ENCODE peak calls at places on chromosomes 6 and 20, in nine cellular contexts. K, X, P, Z, Y, Q, V, C and T are unnamed samples.
A peak's percentile ranks its signal among the peaks of the same experiment; 100 is the strongest.

GRCh38 chr20:62143976-62144825 is 632 bp downstream of the SS18L1 start:
- DNase-seq in K (peak; percentile 15), X (peak; percentile 72), P (peak; percentile 55), Z (no peak), Y (peak; percentile 41), Q (peak; percentile 49), V (peak; percentile 68), C (no peak), T (no peak)

GRCh38 chr6:34031567-34032383 is 114.1 kb downstream of the GRM4 start:
- DNase-seq in K (no peak), X (no peak), P (no peak), Z (no peak), Y (no peak), Q (no peak), V (no peak), C (no peak), T (no peak)

GRCh38 chr6:250676-251075 is 41.6 kb upstream of the DUSP22 start:
- DNase-seq in K (no peak), X (no peak), P (no peak), Z (no peak), Y (no peak), Q (no peak), V (no peak), C (no peak), T (no peak)

GRCh38 chr6:117829594-117830319 is 77.3 kb upstream of the SLC35F1 start:
- DNase-seq in K (no peak), X (peak; percentile 56), P (peak; percentile 29), Z (peak; percentile 35), Y (no peak), Q (no peak), V (peak; percentile 9), C (no peak), T (no peak)

GRCh38 chr6:36984581-36985383 is 1.2 kb downstream of the MTCH1 start:
- DNase-seq in K (peak; percentile 30), X (peak; percentile 72), P (peak; percentile 69), Z (peak; percentile 48), Y (peak; percentile 61), Q (peak; percentile 48), V (no peak), C (peak; percentile 45), T (peak; percentile 88)

GRCh38 chr6:38570750-38571149 is 69.0 kb downstream of the BTBD9 start:
- DNase-seq in K (no peak), X (peak; percentile 66), P (no peak), Z (peak; percentile 20), Y (no peak), Q (no peak), V (no peak), C (no peak), T (no peak)

GRCh38 chr6:102126488-102126887 is 733.0 kb downstream of the GRIK2 start:
- DNase-seq in K (no peak), X (no peak), P (no peak), Z (no peak), Y (no peak), Q (no peak), V (no peak), C (no peak), T (no peak)

GRCh38 chr20:50456452-50457324 is 53.5 kb upstream of the PTPN1 start:
- DNase-seq in K (no peak), X (no peak), P (no peak), Z (no peak), Y (no peak), Q (no peak), V (no peak), C (no peak), T (no peak)

GRCh38 chr6:96015321-96015790 is 418 bp upstream of the FUT9 start:
- DNase-seq in K (no peak), X (no peak), P (no peak), Z (no peak), Y (no peak), Q (no peak), V (no peak), C (no peak), T (no peak)

GRCh38 chr6:72418495-72418894 is 203.4 kb upstream of the KCNQ5 start:
- DNase-seq in K (no peak), X (peak; percentile 45), P (peak; percentile 77), Z (peak; percentile 86), Y (no peak), Q (no peak), V (no peak), C (peak; percentile 62), T (no peak)

GRCh38 chr6:130529569-130530149 is 163.8 kb downstream of the TMEM200A start:
- DNase-seq in K (no peak), X (no peak), P (no peak), Z (no peak), Y (no peak), Q (no peak), V (no peak), C (no peak), T (no peak)

DNA sequence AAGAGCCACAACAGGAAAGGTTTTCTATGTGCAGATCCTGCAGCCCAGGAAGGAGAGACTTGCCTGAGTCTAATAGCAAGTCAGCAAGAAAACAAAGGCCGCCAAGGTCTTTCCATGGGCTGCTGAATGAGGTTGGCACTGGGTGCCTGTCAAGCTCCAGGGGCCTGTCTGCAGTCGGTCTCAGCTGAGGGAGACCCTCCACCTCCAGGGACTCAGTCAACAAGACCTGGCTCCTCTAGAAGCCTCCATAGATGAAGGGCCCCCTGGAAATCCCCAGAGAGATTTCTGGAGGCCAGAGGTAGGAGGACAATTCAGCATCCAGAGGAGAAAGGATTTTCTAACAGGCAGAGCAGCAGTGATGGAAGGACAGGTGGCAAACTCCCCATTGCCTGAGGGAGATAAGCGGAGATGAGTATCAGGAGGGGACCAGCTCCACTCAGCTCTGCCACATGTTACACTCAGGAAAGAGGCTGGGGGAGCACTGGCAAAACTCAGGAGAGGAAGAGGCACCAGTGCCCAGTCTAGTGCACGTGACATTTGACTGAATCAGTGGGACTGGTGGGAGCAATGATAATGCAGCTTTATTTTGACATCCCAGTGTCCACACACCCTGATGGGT is 33.5 kb upstream of the FKBP1A start:
- DNase-seq in K (no peak), X (no peak), P (no peak), Z (no peak), Y (no peak), Q (no peak), V (no peak), C (no peak), T (no peak)
- TF ChIP-seq CTCF in K (no peak), X (no peak), P (no peak), Z (no peak), Y (no peak), Q (no peak), V (no peak), C (no peak), T (no peak)

DNA sequence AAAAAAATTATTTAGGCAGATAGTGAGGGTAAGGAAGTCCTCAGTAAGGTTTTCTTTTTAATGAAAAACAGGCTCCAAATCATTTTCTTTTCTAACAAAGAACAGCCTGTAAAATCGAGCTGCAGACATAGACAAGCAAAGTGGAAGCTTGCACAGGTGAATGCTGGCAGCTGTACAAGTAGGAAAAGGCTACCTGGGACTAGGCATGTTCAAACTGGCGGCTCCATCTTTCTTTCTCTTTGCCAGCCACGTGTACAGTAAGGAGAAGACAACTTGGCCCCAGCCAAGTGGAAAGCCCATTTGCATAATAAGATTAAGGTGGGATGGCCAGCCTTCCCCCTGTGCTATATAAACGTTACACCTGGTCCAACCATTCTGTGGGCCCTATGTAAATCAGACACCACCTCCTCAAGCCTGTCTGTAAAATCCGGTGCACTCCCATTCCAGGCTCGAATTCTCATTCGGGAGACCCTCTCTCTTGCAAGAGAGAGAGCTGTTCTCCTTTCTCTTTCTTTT is 27.0 kb upstream of the SLC2A12 start:
- DNase-seq in K (no peak), X (no peak), P (no peak), Z (no peak), Y (no peak), Q (no peak), V (no peak), C (no peak), T (no peak)
- TF ChIP-seq CTCF in K (no peak), X (no peak), P (no peak), Z (no peak), Y (no peak), Q (no peak), V (no peak), C (no peak), T (no peak)

DNA sequence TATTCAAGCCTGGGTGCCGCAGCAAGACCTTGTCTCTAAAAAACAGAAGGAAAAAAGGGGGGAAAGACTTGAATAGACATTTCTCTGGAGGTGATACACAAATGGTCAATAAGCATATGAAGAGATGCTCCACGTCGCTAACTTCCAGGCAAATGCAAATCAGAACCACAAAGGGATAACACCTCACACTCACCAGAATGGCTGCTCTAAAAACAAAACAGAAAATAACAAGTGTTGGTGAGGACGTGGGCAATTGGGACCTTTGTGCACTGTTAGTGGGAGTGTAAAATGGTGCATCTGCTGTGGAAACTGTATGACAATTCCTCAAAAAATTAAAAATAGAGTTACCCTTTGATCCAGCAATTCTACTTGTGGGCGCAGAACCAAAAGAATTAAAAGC is 48.4 kb upstream of the TULP1 start:
- DNase-seq in K (no peak), X (no peak), P (no peak), Z (no peak), Y (no peak), Q (no peak), V (no peak), C (no peak), T (no peak)
- TF ChIP-seq CTCF in K (no peak), X (no peak), P (no peak), Z (no peak), Y (no peak), Q (no peak), V (no peak), C (no peak), T (no peak)

GRCh38 chr6:16712931-16713484 is 48.3 kb downstream of the ATXN1 start:
- DNase-seq in K (no peak), X (peak; percentile 90), P (peak; percentile 94), Z (peak; percentile 91), Y (peak; percentile 57), Q (no peak), V (no peak), C (peak; percentile 66), T (peak; percentile 83)
- TF ChIP-seq CTCF in K (peak; percentile 11), X (peak; percentile 54), P (peak; percentile 63), Z (peak; percentile 79), Y (no peak), Q (no peak), V (peak; percentile 39), C (peak; percentile 51), T (peak; percentile 60)

DNA sequence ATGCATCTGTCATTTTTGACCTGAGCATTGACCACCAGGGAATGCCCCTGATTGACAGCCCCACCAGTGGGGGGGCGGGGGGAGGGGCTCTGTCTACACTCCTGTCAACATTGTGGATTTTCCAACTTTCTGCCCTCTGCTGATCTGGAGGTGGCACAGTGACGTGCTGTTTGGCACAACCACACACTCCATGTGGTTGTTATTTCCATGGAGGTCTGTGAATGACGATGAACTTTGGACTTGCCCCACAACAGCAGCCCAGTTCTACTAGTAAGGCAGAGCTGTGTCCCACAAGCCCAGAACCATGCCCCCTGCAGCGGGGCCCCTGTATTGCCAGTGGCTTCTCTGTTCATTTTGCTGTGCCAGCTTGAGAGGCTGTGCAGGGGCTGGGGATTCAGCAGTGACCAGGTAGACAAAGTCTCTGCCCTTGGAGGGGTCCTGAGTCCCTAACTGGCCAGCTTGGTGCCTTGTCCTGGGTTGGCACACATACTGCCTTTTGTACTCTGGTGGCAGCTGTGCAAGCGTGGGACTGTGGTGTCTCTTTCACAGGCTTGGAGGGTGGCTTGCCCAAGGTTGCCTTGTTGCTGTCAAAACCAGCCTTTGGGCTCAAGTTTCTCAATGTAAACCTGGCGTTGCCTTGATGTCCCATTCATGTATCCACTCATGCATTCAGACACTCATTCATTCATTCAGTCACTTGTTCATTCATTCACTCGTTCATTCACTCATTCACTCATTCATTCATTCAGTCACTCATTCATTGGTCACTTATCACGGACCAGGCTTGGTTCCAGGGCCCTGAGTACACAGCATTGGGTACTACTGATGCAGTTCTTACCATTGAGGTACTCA is 108.5 kb downstream of the SYCP2 start:
- DNase-seq in K (no peak), X (no peak), P (no peak), Z (no peak), Y (no peak), Q (no peak), V (no peak), C (no peak), T (no peak)
- TF ChIP-seq CTCF in K (no peak), X (no peak), P (no peak), Z (no peak), Y (no peak), Q (no peak), V (no peak), C (no peak), T (no peak)